ENCODE peak calls at places on chromosomes 6 and 20, in nine cellular contexts. K, W, S, E, Q, U, F, T and M are unnamed samples.
A peak's percentile ranks its signal among the peaks of the same experiment; 100 is the strongest.

GRCh38 chr6:112180095-112180820 is 74.1 kb downstream of the LAMA4 start:
- DNase-seq in K (peak; percentile 53), W (no peak), S (peak; percentile 67), E (peak; percentile 74), Q (no peak), U (peak; percentile 61), F (peak; percentile 70), T (peak; percentile 82), M (no peak)

GRCh38 chr6:21264288-21264818 is 329.2 kb upstream of the SOX4 start:
- DNase-seq in K (no peak), W (no peak), S (no peak), E (no peak), Q (no peak), U (no peak), F (no peak), T (no peak), M (no peak)

GRCh38 chr6:31143148-31143547 is 4.3 kb upstream of the PSORS1C2 start:
- DNase-seq in K (no peak), W (no peak), S (no peak), E (peak; percentile 32), Q (peak; percentile 62), U (peak; percentile 23), F (no peak), T (peak; percentile 38), M (no peak)

GRCh38 chr6:6811151-6812002 is 222.9 kb downstream of the LY86 start:
- DNase-seq in K (no peak), W (peak; percentile 54), S (peak; percentile 21), E (no peak), Q (no peak), U (peak; percentile 27), F (peak; percentile 71), T (no peak), M (no peak)

GRCh38 chr6:31896856-31897611 is 464 bp downstream of the EHMT2 start:
- DNase-seq in K (no peak), W (no peak), S (no peak), E (no peak), Q (no peak), U (no peak), F (no peak), T (no peak), M (peak; percentile 41)

GRCh38 chr6:160750276-160750689 is 48.2 kb downstream of the PLG start:
- DNase-seq in K (no peak), W (no peak), S (no peak), E (no peak), Q (no peak), U (peak; percentile 57), F (no peak), T (peak; percentile 21), M (peak; percentile 40)

GRCh38 chr20:13865825-13866351 is 81.1 kb downstream of the NDUFAF5 start:
- DNase-seq in K (no peak), W (no peak), S (no peak), E (no peak), Q (no peak), U (no peak), F (no peak), T (no peak), M (no peak)

GRCh38 chr6:41039060-41039998 is at the start of gene UNC5CL:
- DNase-seq in K (peak; percentile 47), W (peak; percentile 74), S (peak; percentile 38), E (no peak), Q (peak; percentile 55), U (peak; percentile 63), F (peak; percentile 82), T (peak; percentile 64), M (peak; percentile 50)

GRCh38 chr20:45061244-45061643 is 39.7 kb downstream of the KCNS1 start:
- DNase-seq in K (no peak), W (no peak), S (no peak), E (peak; percentile 51), Q (no peak), U (no peak), F (no peak), T (no peak), M (no peak)

GRCh38 chr6:28824793-28825731 is 98.7 kb downstream of the TRIM27 start:
- DNase-seq in K (no peak), W (no peak), S (no peak), E (no peak), Q (no peak), U (no peak), F (no peak), T (no peak), M (no peak)

GRCh38 chr6:115544765-115545409 is 515.8 kb downstream of the FRK start:
- DNase-seq in K (no peak), W (no peak), S (no peak), E (no peak), Q (no peak), U (no peak), F (no peak), T (no peak), M (no peak)

GRCh38 chr20:15700147-15700765 is 873.0 kb downstream of the KIF16B start:
- DNase-seq in K (no peak), W (no peak), S (no peak), E (no peak), Q (no peak), U (no peak), F (no peak), T (no peak), M (peak; percentile 38)

GRCh38 chr6:170180671-170181337 is 110.1 kb downstream of the DLL1 start:
- DNase-seq in K (no peak), W (no peak), S (no peak), E (no peak), Q (no peak), U (no peak), F (no peak), T (no peak), M (no peak)

GRCh38 chr6:154806804-154807203 is 73.6 kb downstream of the SCAF8 start:
- DNase-seq in K (no peak), W (no peak), S (no peak), E (no peak), Q (no peak), U (no peak), F (no peak), T (no peak), M (no peak)

GRCh38 chr6:93418448-93419303 is 683 bp downstream of the EPHA7 start:
- DNase-seq in K (no peak), W (peak; percentile 28), S (peak; percentile 48), E (no peak), Q (no peak), U (peak; percentile 67), F (peak; percentile 11), T (peak; percentile 86), M (peak; percentile 80)

GRCh38 chr6:93419304-93420162 is at the start of gene EPHA7:
- DNase-seq in K (no peak), W (peak; percentile 88), S (peak; percentile 96), E (peak; percentile 8), Q (peak; percentile 80), U (peak; percentile 99), F (peak; percentile 91), T (peak; percentile 99), M (peak; percentile 98)

GRCh38 chr6:93418113-93418447 is 1.3 kb downstream of the EPHA7 start:
- DNase-seq in K (no peak), W (no peak), S (no peak), E (no peak), Q (no peak), U (no peak), F (no peak), T (no peak), M (no peak)

GRCh38 chr6:93416575-93417420 is 2.6 kb downstream of the EPHA7 start:
- DNase-seq in K (no peak), W (no peak), S (peak; percentile 39), E (no peak), Q (no peak), U (peak; percentile 53), F (peak; percentile 13), T (peak; percentile 78), M (peak; percentile 60)

DNA sequence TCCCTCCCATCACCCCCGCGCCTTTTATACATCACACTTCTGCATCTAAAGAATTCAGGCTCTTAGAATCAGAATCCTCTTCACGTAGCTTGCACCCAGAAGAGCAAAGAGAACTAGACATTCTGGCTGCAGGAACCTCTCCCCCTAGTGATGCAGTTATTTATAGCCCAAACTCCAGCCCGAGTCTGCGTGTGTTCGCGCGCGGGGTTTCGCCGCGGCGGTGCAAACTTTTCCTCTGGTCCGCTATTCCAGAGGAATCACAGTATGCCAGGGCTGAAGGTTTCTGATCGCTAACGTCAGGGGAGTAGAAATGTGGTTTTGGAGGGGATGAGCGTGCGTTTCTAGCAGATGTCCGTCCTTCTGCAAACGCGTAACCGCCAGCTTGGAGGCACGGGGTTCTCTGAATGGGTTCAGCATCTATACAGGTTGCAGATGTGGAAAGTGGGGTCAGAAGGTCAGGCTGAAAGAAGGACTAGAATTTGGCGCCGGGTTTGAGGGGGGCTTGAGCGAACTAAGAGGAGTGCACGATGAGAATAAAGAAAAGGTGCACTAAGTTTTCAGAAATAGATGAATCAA is 1.9 kb downstream of the EPHA7 start:
- DNase-seq in K (no peak), W (no peak), S (peak; percentile 7), E (no peak), Q (no peak), U (peak; percentile 37), F (no peak), T (peak; percentile 79), M (no peak)
- TF ChIP-seq CTCF in K (no peak), W (no peak), S (peak; percentile 13), E (no peak), Q (no peak), U (no peak), F (no peak), T (peak; percentile 12), M (no peak)

GRCh38 chr6:24824142-24824755 is 25.5 kb upstream of the ARMH2 start:
- DNase-seq in K (no peak), W (no peak), S (no peak), E (no peak), Q (no peak), U (no peak), F (no peak), T (no peak), M (no peak)
- TF ChIP-seq CTCF in K (no peak), W (no peak), S (no peak), E (no peak), Q (no peak), U (no peak), F (no peak), T (no peak), M (no peak)

DNA sequence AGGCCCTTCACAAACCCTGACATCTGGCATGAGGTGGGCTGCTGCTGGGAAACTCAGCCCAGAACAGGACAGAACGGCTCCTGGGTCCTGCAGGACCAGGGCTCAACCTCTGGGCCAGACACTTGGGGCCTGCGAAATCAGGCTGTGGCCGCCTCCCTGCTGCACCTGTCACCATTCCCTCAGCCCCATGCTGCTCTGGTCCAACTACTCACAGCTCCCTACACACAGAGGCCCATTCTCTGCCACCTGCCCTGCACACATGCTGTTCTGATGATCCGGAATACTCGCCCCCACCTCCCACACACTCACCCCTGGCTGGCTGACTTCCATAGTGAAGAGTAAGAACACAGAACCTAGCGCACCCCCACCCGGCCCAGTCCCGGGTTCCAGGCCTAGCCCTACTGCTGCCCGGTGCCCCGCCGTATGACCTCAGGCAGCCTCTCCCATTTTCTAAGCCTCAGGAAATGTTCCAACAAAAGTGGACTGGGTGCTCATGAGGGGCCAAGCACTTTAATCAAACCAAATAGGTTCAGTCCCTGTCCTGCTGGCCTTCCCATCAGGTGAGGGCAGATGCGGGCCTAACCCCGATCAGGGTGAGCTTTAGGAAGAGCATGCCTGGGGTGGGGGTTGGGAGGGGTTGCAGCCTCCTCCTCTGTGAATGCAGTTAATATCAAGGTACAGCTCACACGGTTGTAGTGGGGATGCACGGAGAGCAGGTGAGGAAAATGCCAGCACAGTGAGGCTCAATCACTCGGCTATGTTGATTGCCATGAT is 3.9 kb downstream of the PEDS1 start:
- DNase-seq in K (no peak), W (no peak), S (no peak), E (no peak), Q (peak; percentile 83), U (no peak), F (peak; percentile 79), T (no peak), M (no peak)
- TF ChIP-seq CTCF in K (no peak), W (no peak), S (no peak), E (no peak), Q (no peak), U (no peak), F (no peak), T (no peak), M (no peak)

GRCh38 chr6:165967768-165968408 is 199.8 kb downstream of the TBXT start:
- DNase-seq in K (no peak), W (no peak), S (no peak), E (no peak), Q (no peak), U (no peak), F (no peak), T (no peak), M (no peak)
- TF ChIP-seq CTCF in K (no peak), W (no peak), S (no peak), E (no peak), Q (no peak), U (no peak), F (no peak), T (no peak), M (no peak)